ENCODE peak calls at places on chromosome 18, in seven cellular contexts. One of them, this sample, is unnamed.

GRCh38 chr18:28110924-28111323 is 66.0 kb downstream of the CDH2 start:
- DNase-seq in trophoblast cell: no peak
- DNase-seq in neuronal stem cell: no peak
- DNase-seq in mesendoderm: no peak
- DNase-seq in IMR-90: no peak
- DNase-seq in H1: no peak
- DNase-seq in mesenchymal stem cell: no peak
- DNase-seq in this sample: no peak

GRCh38 chr18:23588836-23589560 is 2.7 kb upstream of the NPC1 start:
- DNase-seq in IMR-90: no peak
- DNase-seq in H1: no peak
- DNase-seq in mesenchymal stem cell: peak
- DNase-seq in trophoblast cell: peak
- DNase-seq in neuronal stem cell: no peak
- DNase-seq in mesendoderm: peak
- DNase-seq in this sample: peak

GRCh38 chr18:46037512-46038305 is 34.4 kb downstream of the PSTPIP2 start:
- DNase-seq in mesenchymal stem cell: no peak
- DNase-seq in mesendoderm: no peak
- DNase-seq in IMR-90: no peak
- DNase-seq in H1: no peak
- DNase-seq in neuronal stem cell: no peak
- DNase-seq in trophoblast cell: no peak
- DNase-seq in this sample: no peak

GRCh38 chr18:27017901-27018500 is 152.5 kb upstream of the AQP4 start:
- DNase-seq in IMR-90: no peak
- DNase-seq in H1: no peak
- DNase-seq in neuronal stem cell: no peak
- DNase-seq in trophoblast cell: peak
- DNase-seq in mesenchymal stem cell: no peak
- DNase-seq in mesendoderm: peak
- DNase-seq in this sample: no peak

GRCh38 chr18:49201464-49201863 is 250.7 kb upstream of the SMAD7 start:
- DNase-seq in mesendoderm: no peak
- DNase-seq in mesenchymal stem cell: no peak
- DNase-seq in IMR-90: no peak
- DNase-seq in H1: no peak
- DNase-seq in trophoblast cell: no peak
- DNase-seq in neuronal stem cell: no peak
- DNase-seq in this sample: no peak

GRCh38 chr18:62876106-62876505 is 160.8 kb downstream of the PHLPP1 start:
- DNase-seq in trophoblast cell: no peak
- DNase-seq in mesenchymal stem cell: no peak
- DNase-seq in mesendoderm: no peak
- DNase-seq in IMR-90: no peak
- DNase-seq in H1: no peak
- DNase-seq in neuronal stem cell: no peak
- DNase-seq in this sample: no peak

GRCh38 chr18:75264195-75264594 is 53.6 kb downstream of the TSHZ1 start:
- DNase-seq in H1: no peak
- DNase-seq in neuronal stem cell: no peak
- DNase-seq in IMR-90: no peak
- DNase-seq in trophoblast cell: peak
- DNase-seq in mesendoderm: no peak
- DNase-seq in mesenchymal stem cell: no peak
- DNase-seq in this sample: no peak

GRCh38 chr18:48136544-48137353 is 206.3 kb upstream of the SMAD2 start:
- DNase-seq in H1: no peak
- DNase-seq in mesenchymal stem cell: no peak
- DNase-seq in neuronal stem cell: no peak
- DNase-seq in mesendoderm: no peak
- DNase-seq in trophoblast cell: peak
- DNase-seq in IMR-90: no peak
- DNase-seq in this sample: no peak

GRCh38 chr18:1914489-1914888 is 656.8 kb downstream of the METTL4 start:
- DNase-seq in trophoblast cell: peak
- DNase-seq in mesendoderm: peak
- DNase-seq in H1: no peak
- DNase-seq in neuronal stem cell: no peak
- DNase-seq in IMR-90: no peak
- DNase-seq in mesenchymal stem cell: no peak
- DNase-seq in this sample: peak

GRCh38 chr18:49811151-49811938 is 2.0 kb downstream of the ACAA2 start:
- DNase-seq in IMR-90: no peak
- DNase-seq in mesendoderm: peak
- DNase-seq in mesenchymal stem cell: no peak
- DNase-seq in trophoblast cell: no peak
- DNase-seq in H1: no peak
- DNase-seq in neuronal stem cell: no peak
- DNase-seq in this sample: no peak

GRCh38 chr18:48077291-48077690 is 146.8 kb upstream of the SMAD2 start:
- DNase-seq in H1: no peak
- DNase-seq in mesendoderm: no peak
- DNase-seq in trophoblast cell: no peak
- DNase-seq in mesenchymal stem cell: no peak
- DNase-seq in neuronal stem cell: no peak
- DNase-seq in IMR-90: no peak
- DNase-seq in this sample: no peak

GRCh38 chr18:44887227-44887631 is 206.5 kb downstream of the SETBP1 start:
- DNase-seq in mesendoderm: peak
- DNase-seq in IMR-90: peak
- DNase-seq in neuronal stem cell: no peak
- DNase-seq in trophoblast cell: peak
- DNase-seq in mesenchymal stem cell: peak
- DNase-seq in H1: no peak
- DNase-seq in this sample: no peak

GRCh38 chr18:41096504-41096903 is 858.5 kb upstream of the PIK3C3 start:
- DNase-seq in trophoblast cell: peak
- DNase-seq in H1: no peak
- DNase-seq in IMR-90: peak
- DNase-seq in mesenchymal stem cell: peak
- DNase-seq in neuronal stem cell: peak
- DNase-seq in mesendoderm: peak
- DNase-seq in this sample: no peak

GRCh38 chr18:11676867-11677266 is 12.2 kb upstream of the GNAL start:
- DNase-seq in IMR-90: peak
- DNase-seq in mesendoderm: no peak
- DNase-seq in mesenchymal stem cell: no peak
- DNase-seq in H1: no peak
- DNase-seq in neuronal stem cell: no peak
- DNase-seq in trophoblast cell: no peak
- DNase-seq in this sample: peak

GRCh38 chr18:21997207-21998143 is 171.9 kb upstream of the GATA6 start:
- DNase-seq in neuronal stem cell: peak
- DNase-seq in IMR-90: peak
- DNase-seq in mesendoderm: peak
- DNase-seq in mesenchymal stem cell: peak
- DNase-seq in H1: no peak
- DNase-seq in trophoblast cell: peak
- DNase-seq in this sample: no peak
- H3K27ac ChIP-seq in neuronal stem cell: no peak
- H3K27ac ChIP-seq in IMR-90: no peak
- H3K27ac ChIP-seq in mesendoderm: no peak
- H3K27ac ChIP-seq in mesenchymal stem cell: no peak
- H3K27ac ChIP-seq in H1: no peak
- H3K27ac ChIP-seq in trophoblast cell: no peak
- H3K27ac ChIP-seq in this sample: no peak

GRCh38 chr18:33146009-33146408 is 294.5 kb downstream of the CCDC178 start:
- DNase-seq in mesenchymal stem cell: peak
- DNase-seq in neuronal stem cell: no peak
- DNase-seq in mesendoderm: no peak
- DNase-seq in IMR-90: no peak
- DNase-seq in H1: no peak
- DNase-seq in trophoblast cell: no peak
- DNase-seq in this sample: no peak
- H2AK5ac ChIP-seq in mesenchymal stem cell: no peak
- H2AK5ac ChIP-seq in neuronal stem cell: no peak
- H2AK5ac ChIP-seq in mesendoderm: no peak
- H2AK5ac ChIP-seq in IMR-90: no peak
- H2AK5ac ChIP-seq in H1: no peak
- H2AK5ac ChIP-seq in trophoblast cell: no peak
- H2AK5ac ChIP-seq in this sample: no peak

GRCh38 chr18:323253-323622 is 55.4 kb upstream of the THOC1 start:
- DNase-seq in trophoblast cell: peak
- DNase-seq in mesendoderm: no peak
- DNase-seq in IMR-90: peak
- DNase-seq in mesenchymal stem cell: peak
- DNase-seq in neuronal stem cell: no peak
- DNase-seq in H1: no peak
- DNase-seq in this sample: no peak
- H3K27ac ChIP-seq in trophoblast cell: no peak
- H3K27ac ChIP-seq in mesendoderm: no peak
- H3K27ac ChIP-seq in IMR-90: no peak
- H3K27ac ChIP-seq in mesenchymal stem cell: no peak
- H3K27ac ChIP-seq in neuronal stem cell: no peak
- H3K27ac ChIP-seq in H1: no peak
- H3K27ac ChIP-seq in this sample: no peak

GRCh38 chr18:2919600-2919999 is 72.8 kb downstream of the EMILIN2 start:
- DNase-seq in trophoblast cell: no peak
- DNase-seq in mesenchymal stem cell: no peak
- DNase-seq in IMR-90: no peak
- DNase-seq in neuronal stem cell: no peak
- DNase-seq in H1: no peak
- DNase-seq in mesendoderm: no peak
- DNase-seq in this sample: no peak

GRCh38 chr18:2920027-2920426 is 73.2 kb downstream of the EMILIN2 start:
- DNase-seq in trophoblast cell: no peak
- DNase-seq in neuronal stem cell: no peak
- DNase-seq in mesendoderm: no peak
- DNase-seq in mesenchymal stem cell: no peak
- DNase-seq in IMR-90: no peak
- DNase-seq in H1: no peak
- DNase-seq in this sample: no peak

GRCh38 chr18:2923464-2923863 is 76.7 kb downstream of the EMILIN2 start:
- DNase-seq in IMR-90: peak
- DNase-seq in neuronal stem cell: no peak
- DNase-seq in mesendoderm: no peak
- DNase-seq in mesenchymal stem cell: peak
- DNase-seq in trophoblast cell: no peak
- DNase-seq in H1: no peak
- DNase-seq in this sample: no peak

GRCh38 chr18:2920546-2921343 is 73.9 kb downstream of the EMILIN2 start:
- DNase-seq in mesendoderm: no peak
- DNase-seq in trophoblast cell: no peak
- DNase-seq in IMR-90: no peak
- DNase-seq in neuronal stem cell: no peak
- DNase-seq in mesenchymal stem cell: no peak
- DNase-seq in H1: no peak
- DNase-seq in this sample: no peak

DNA sequence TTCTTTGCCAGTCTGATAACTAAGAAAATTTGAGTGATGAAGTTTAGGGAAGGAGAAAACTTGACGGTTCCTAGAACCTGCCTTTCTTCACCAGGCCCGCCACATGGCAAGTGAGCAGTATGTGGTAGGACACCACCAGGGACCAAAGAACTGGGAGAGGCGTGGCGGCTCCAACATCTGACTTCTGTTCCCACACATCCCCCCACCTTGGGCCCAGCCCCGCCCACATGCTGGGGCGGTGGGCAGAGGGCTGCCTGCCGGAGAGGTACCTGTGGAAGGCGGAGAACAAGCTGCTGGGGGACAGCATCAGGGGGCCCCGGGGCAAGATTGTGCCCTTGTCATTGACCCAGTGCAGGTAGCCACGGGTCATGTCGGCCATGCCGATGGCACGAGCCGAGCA is 75.0 kb downstream of the EMILIN2 start:
- DNase-seq in trophoblast cell: no peak
- DNase-seq in IMR-90: no peak
- DNase-seq in neuronal stem cell: no peak
- DNase-seq in H1: no peak
- DNase-seq in mesendoderm: no peak
- DNase-seq in mesenchymal stem cell: no peak
- DNase-seq in this sample: no peak
- H2AK5ac ChIP-seq in trophoblast cell: no peak
- H2AK5ac ChIP-seq in IMR-90: no peak
- H2AK5ac ChIP-seq in neuronal stem cell: no peak
- H2AK5ac ChIP-seq in H1: no peak
- H2AK5ac ChIP-seq in mesendoderm: no peak
- H2AK5ac ChIP-seq in mesenchymal stem cell: no peak
- H2AK5ac ChIP-seq in this sample: no peak

GRCh38 chr18:22031581-22031980 is 137.8 kb upstream of the GATA6 start:
- DNase-seq in trophoblast cell: no peak
- DNase-seq in neuronal stem cell: no peak
- DNase-seq in mesendoderm: no peak
- DNase-seq in IMR-90: no peak
- DNase-seq in mesenchymal stem cell: no peak
- DNase-seq in H1: no peak
- DNase-seq in this sample: no peak
- H3K27ac ChIP-seq in trophoblast cell: no peak
- H3K27ac ChIP-seq in neuronal stem cell: no peak
- H3K27ac ChIP-seq in mesendoderm: no peak
- H3K27ac ChIP-seq in IMR-90: no peak
- H3K27ac ChIP-seq in mesenchymal stem cell: no peak
- H3K27ac ChIP-seq in H1: no peak
- H3K27ac ChIP-seq in this sample: no peak